ENCODE peak calls at places on chromosomes 2 and 18, in eight cellular contexts. D is heart left ventricle, G is epithelial cell of esophagus, W is dorsolateral prefrontal cortex, J is colonic mucosa, E is pancreas, V is left lung, H is astrocyte of the spinal cord. R is an unnamed sample.

GRCh38 chr2:122590524-122590923 is 835.1 kb downstream of the TSN start:
- DNase-seq in D (no peak), G (no peak), W (no peak), J (no peak), E (no peak), V (peak), H (no peak), R (no peak)

GRCh38 chr2:42652086-42652485 is 83.7 kb downstream of the MTA3 start:
- DNase-seq in D (no peak), G (no peak), W (no peak), J (no peak), E (no peak), V (no peak), H (no peak), R (no peak)

GRCh38 chr2:175855794-175856453 is 146.1 kb downstream of the LNPK start:
- DNase-seq in D (no peak), G (peak), W (peak), J (no peak), E (no peak), V (no peak), H (peak), R (no peak)

GRCh38 chr18:79780547-79780946 is 17.2 kb upstream of the KCNG2 start:
- DNase-seq in D (no peak), G (no peak), W (no peak), J (no peak), E (no peak), V (no peak), H (no peak), R (no peak)

GRCh38 chr2:86615596-86615995 is 8.1 kb downstream of the RNF103 start:
- DNase-seq in D (no peak), G (no peak), W (no peak), J (no peak), E (no peak), V (no peak), H (no peak), R (no peak)

GRCh38 chr2:148906136-148906535 is 31.1 kb downstream of the KIF5C start:
- DNase-seq in D (no peak), G (peak), W (no peak), J (no peak), E (no peak), V (no peak), H (no peak), R (no peak)

GRCh38 chr2:208250401-208250800 is 4.5 kb downstream of the IDH1 start:
- DNase-seq in D (no peak), G (peak), W (no peak), J (no peak), E (no peak), V (no peak), H (peak), R (peak)

GRCh38 chr2:65382323-65382722 is 50.1 kb downstream of the SPRED2 start:
- DNase-seq in D (no peak), G (no peak), W (no peak), J (no peak), E (no peak), V (no peak), H (no peak), R (no peak)

GRCh38 chr2:132620115-132620514 is 49.9 kb downstream of the LYPD1 start:
- DNase-seq in D (no peak), G (no peak), W (no peak), J (no peak), E (peak), V (no peak), H (peak), R (no peak)

GRCh38 chr2:130760754-130761751 is 5.7 kb downstream of the AMER3 start:
- DNase-seq in D (no peak), G (no peak), W (no peak), J (no peak), E (no peak), V (peak), H (no peak), R (no peak)

GRCh38 chr2:142824756-142825155 is 52.7 kb upstream of the KYNU start:
- DNase-seq in D (no peak), G (peak), W (no peak), J (no peak), E (no peak), V (no peak), H (no peak), R (no peak)

GRCh38 chr2:138777996-138778395 is 2.2 kb downstream of the NXPH2 start:
- DNase-seq in D (no peak), G (no peak), W (no peak), J (no peak), E (no peak), V (no peak), H (peak), R (peak)

GRCh38 chr2:163735692-163736432 is at the start of gene FIGN:
- DNase-seq in D (peak), G (peak), W (peak), J (peak), E (peak), V (peak), H (peak), R (peak)

GRCh38 chr2:160837416-160837815 is 322.8 kb upstream of the TANK start:
- DNase-seq in D (no peak), G (no peak), W (no peak), J (no peak), E (no peak), V (no peak), H (no peak), R (peak)

GRCh38 chr2:1701556-1702185 is 42.6 kb downstream of the PXDN start:
- DNase-seq in D (no peak), G (peak), W (no peak), J (no peak), E (peak), V (no peak), H (peak), R (no peak)

GRCh38 chr2:163733301-163733938 is 2.4 kb downstream of the FIGN start:
- DNase-seq in D (no peak), G (no peak), W (no peak), J (no peak), E (no peak), V (no peak), H (peak), R (peak)

GRCh38 chr2:54999182-54999581 is 51.1 kb downstream of the RTN4 start:
- DNase-seq in D (no peak), G (peak), W (no peak), J (no peak), E (no peak), V (no peak), H (peak), R (peak)

GRCh38 chr18:32317651-32318050 is 127.8 kb downstream of the MEP1B start:
- DNase-seq in D (no peak), G (no peak), W (no peak), J (no peak), E (no peak), V (no peak), H (peak), R (peak)

GRCh38 chr18:73840319-73841065 is 307.1 kb downstream of the FBXO15 start:
- DNase-seq in D (no peak), G (no peak), W (no peak), J (no peak), E (no peak), V (no peak), H (no peak), R (no peak)

GRCh38 chr2:231069379-231070054 is 12.8 kb downstream of the PSMD1 start:
- DNase-seq in D (no peak), G (no peak), W (no peak), J (no peak), E (no peak), V (no peak), H (peak), R (peak)

GRCh38 chr18:3530807-3531206 is 80.8 kb downstream of the TGIF1 start:
- DNase-seq in D (no peak), G (no peak), W (no peak), J (no peak), E (no peak), V (no peak), H (no peak), R (no peak)

GRCh38 chr18:42025974-42026625 is 71.1 kb downstream of the PIK3C3 start:
- DNase-seq in D (no peak), G (no peak), W (no peak), J (no peak), E (no peak), V (no peak), H (no peak), R (no peak)

GRCh38 chr2:182280128-182280527 is 146.7 kb downstream of the PDE1A start:
- DNase-seq in D (no peak), G (no peak), W (no peak), J (no peak), E (no peak), V (no peak), H (peak), R (peak)

GRCh38 chr2:134522856-134523460 is 195.8 kb downstream of the TMEM163 start:
- DNase-seq in D (no peak), G (no peak), W (no peak), J (no peak), E (no peak), V (no peak), H (no peak), R (no peak)

GRCh38 chr2:73983322-73984202 is 1.1 kb upstream of the TET3 start:
- DNase-seq in D (no peak), G (peak), W (peak), J (peak), E (peak), V (peak), H (no peak), R (no peak)

GRCh38 chr2:219571311-219572236 is at the start of gene OBSL1:
- DNase-seq in D (peak), G (peak), W (peak), J (peak), E (peak), V (peak), H (peak), R (peak)

GRCh38 chr2:198545411-198545810 is 741.0 kb downstream of the PLCL1 start:
- DNase-seq in D (no peak), G (peak), W (no peak), J (no peak), E (no peak), V (no peak), H (no peak), R (no peak)

GRCh38 chr2:165839610-165840009 is 45.6 kb upstream of the GALNT3 start:
- DNase-seq in D (no peak), G (peak), W (no peak), J (no peak), E (no peak), V (no peak), H (peak), R (no peak)

GRCh38 chr2:200786826-200787225 is 24.9 kb upstream of the BZW1 start:
- DNase-seq in D (no peak), G (peak), W (no peak), J (peak), E (no peak), V (no peak), H (peak), R (peak)

GRCh38 chr2:109275120-109276040 is 146.4 kb downstream of the SH3RF3 start:
- DNase-seq in D (peak), G (no peak), W (no peak), J (no peak), E (no peak), V (no peak), H (no peak), R (no peak)

GRCh38 chr2:66428986-66429612 is 5.8 kb upstream of the MEIS1 start:
- DNase-seq in D (no peak), G (peak), W (no peak), J (no peak), E (peak), V (no peak), H (peak), R (peak)

GRCh38 chr2:66430195-66430905 is 4.6 kb upstream of the MEIS1 start:
- DNase-seq in D (no peak), G (no peak), W (no peak), J (no peak), E (no peak), V (no peak), H (no peak), R (no peak)

GRCh38 chr2:66423391-66423790 is 11.5 kb upstream of the MEIS1 start:
- DNase-seq in D (no peak), G (no peak), W (no peak), J (no peak), E (no peak), V (no peak), H (no peak), R (no peak)

GRCh38 chr2:66427219-66427768 is 7.6 kb upstream of the MEIS1 start:
- DNase-seq in D (no peak), G (peak), W (no peak), J (no peak), E (no peak), V (no peak), H (no peak), R (no peak)

DNA sequence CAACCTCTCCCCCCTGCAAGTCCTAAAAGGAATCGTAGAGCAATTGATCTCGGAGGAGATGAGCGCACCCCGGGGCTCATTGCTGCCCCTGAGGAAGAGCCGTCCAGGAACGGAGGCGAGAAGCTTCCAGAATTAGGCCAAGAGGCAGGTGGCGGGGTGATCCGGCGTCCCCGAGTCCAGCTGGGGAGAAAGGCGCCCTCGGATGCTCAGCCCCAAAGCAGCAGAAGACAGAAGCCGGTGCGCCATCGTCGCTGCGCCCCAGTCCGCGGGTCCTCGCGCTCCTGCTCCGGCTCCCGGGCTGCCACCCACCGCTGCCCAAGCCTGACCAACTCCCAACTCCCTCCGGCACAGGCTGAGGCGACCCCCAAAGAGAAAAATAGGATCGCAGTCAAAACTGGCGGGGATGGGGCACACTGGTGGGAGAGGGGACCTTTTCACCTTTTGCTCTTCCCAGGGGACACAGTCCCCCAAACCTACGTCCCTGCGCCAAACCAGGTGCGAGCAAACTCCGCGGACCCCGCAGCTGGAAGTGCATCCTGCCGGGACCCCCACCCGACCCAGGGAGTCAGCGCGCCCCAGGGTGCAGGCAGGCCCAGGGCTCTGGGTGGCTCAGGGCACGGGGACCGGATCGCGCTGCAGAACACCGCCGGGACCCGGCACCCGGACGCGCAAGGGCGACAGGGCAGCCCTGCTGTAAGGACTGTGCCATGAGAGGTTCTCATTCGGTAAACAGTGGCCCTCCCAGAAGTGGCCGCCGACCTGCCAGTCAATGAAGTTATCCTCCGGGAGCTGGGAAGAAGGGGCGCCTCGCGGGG is 8.5 kb upstream of the MEIS1 start:
- DNase-seq in D (peak), G (no peak), W (no peak), J (no peak), E (no peak), V (peak), H (no peak), R (no peak)
- H3K4me3 ChIP-seq in D (no peak), G (peak), W (no peak), J (peak), E (peak), V (peak), H (peak), R (no peak)

GRCh38 chr2:37670378-37671012 is 947 bp downstream of the CDC42EP3 start:
- DNase-seq in D (no peak), G (no peak), W (no peak), J (no peak), E (no peak), V (no peak), H (no peak), R (peak)
- TF ChIP-seq CTCF in D (no peak), G (no peak), W (no peak), J (no peak), E (no peak), V (no peak), H (no peak), R (no peak)

GRCh38 chr18:59272221-59272888 is 899 bp downstream of the RAX start:
- DNase-seq in D (no peak), G (no peak), W (no peak), J (no peak), E (no peak), V (peak), H (no peak), R (no peak)

GRCh38 chr18:59273936-59274928 is 978 bp upstream of the RAX start:
- DNase-seq in D (no peak), G (no peak), W (no peak), J (no peak), E (no peak), V (peak), H (no peak), R (no peak)

GRCh38 chr18:59275406-59275949 is 2.2 kb upstream of the RAX start:
- DNase-seq in D (no peak), G (no peak), W (no peak), J (no peak), E (no peak), V (no peak), H (no peak), R (no peak)

GRCh38 chr18:59271606-59272220 is 1.5 kb downstream of the RAX start:
- DNase-seq in D (no peak), G (no peak), W (no peak), J (no peak), E (no peak), V (no peak), H (no peak), R (no peak)

DNA sequence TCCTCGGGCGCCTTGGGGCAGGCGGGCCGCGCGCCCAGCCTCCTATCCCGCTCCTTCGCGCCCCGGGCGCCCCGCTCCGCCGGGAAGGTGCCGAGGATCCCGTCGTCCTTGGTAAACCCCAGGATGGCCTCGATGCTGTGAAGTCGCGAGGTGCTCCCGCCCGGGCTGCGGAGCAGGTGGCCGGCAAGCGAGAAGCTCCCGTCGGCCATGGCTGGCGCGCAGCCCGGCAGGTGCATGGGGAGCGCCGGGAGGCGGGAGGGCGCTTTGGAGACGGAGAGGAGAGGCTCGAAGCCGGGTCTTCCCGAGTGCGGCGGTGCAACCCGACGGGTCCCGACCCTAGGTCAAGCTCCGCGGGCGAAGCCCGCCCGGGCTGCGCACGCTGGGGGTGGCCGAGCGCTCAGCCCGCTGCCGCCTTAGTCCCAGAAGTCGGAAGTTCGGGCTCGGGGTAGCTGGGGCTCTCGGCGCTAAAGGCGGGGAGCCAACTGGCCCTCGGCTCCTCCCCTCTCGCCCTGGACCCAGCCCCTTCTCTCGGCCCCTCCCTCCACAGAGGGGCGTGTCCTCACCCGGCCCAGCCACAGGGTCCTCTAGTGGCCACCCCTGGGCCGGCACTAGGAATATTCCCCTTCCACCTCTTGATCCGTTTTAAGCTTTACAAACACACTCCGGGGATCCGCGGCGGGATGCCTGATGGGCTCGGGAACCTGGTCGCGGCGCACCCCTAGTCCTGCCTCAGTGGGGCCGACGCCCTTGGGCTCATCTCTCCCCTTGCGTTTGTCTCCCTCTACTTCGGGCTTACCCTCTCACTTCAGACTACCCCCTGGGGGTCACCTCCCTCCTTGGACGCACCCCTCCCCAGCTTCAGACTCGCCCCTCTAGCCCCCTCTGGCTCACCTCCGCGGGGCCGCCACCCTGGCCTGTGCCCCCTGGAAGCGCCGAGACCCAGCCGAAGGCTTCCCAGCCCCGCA is at the start of gene RAX:
- DNase-seq in D (no peak), G (no peak), W (no peak), J (no peak), E (no peak), V (peak), H (no peak), R (peak)
- H3K4me3 ChIP-seq in D (peak), G (no peak), W (peak), J (no peak), E (peak), V (peak), H (no peak), R (peak)

DNA sequence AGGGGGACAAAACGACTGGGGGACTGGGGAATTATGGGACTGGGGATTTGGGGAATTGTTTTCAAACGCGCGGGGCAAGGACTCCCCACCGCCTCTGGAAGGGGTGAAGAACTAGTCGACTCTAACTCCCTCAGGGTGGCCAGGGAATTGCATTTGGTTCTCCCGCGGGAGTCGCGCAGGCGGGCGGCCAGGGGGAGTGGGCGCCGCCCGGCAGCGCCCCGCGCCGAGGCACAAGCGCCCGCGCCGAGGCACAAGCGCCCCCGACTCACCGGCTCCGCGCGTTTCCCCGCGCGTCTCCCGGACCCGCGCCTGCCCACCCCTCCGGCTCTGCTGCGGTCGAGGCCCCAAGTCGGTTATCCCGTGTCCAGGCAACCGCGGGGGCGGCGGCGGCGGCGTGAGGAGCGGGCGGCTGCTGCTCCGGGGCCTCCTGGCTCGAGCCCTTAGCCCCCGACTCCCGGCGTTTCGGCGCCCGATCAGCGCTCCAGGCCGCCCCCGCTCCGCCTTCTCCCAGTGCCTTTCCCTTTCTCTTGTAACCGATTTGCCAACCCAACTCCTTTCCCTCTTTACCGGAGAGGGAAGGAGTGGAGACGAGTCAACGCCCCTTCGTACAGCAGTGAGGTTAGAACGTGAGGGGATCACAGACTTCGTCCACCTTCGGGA is at the start of gene CCDC178:
- DNase-seq in D (peak), G (no peak), W (peak), J (no peak), E (peak), V (peak), H (peak), R (peak)
- TF ChIP-seq CTCF in D (no peak), G (no peak), W (no peak), J (no peak), E (no peak), V (no peak), H (no peak), R (no peak)

GRCh38 chr18:11246883-11247282 is 97.5 kb upstream of the PIEZO2 start:
- DNase-seq in D (no peak), G (no peak), W (no peak), J (no peak), E (no peak), V (no peak), H (peak), R (no peak)
- H3K4me3 ChIP-seq in D (no peak), G (no peak), W (no peak), J (no peak), E (no peak), V (no peak), H (no peak), R (no peak)

GRCh38 chr2:33599175-33599942 is at the start of gene FAM98A:
- DNase-seq in D (peak), G (peak), W (peak), J (peak), E (peak), V (peak), H (peak), R (peak)
- TF ChIP-seq CTCF in D (peak), G (no peak), W (peak), J (no peak), E (no peak), V (no peak), H (peak), R (peak)

GRCh38 chr2:120247851-120248250 is 4.8 kb upstream of the RALB start:
- DNase-seq in D (no peak), G (no peak), W (no peak), J (no peak), E (no peak), V (no peak), H (no peak), R (no peak)
- H3K4me3 ChIP-seq in D (no peak), G (no peak), W (no peak), J (no peak), E (no peak), V (no peak), H (no peak), R (no peak)